ENCODE peak calls at places on chromosomes 12 and 14, in five cellular contexts. D, I, N, W and L are unnamed samples.

GRCh38 chr12:104011265-104011664 is 38.7 kb downstream of the GLT8D2 start:
- DNase-seq in D (no peak), I (no peak), N (peak), W (no peak), L (no peak)

GRCh38 chr14:52117433-52117832 is 48.6 kb upstream of the NID2 start:
- DNase-seq in D (no peak), I (no peak), N (peak), W (no peak), L (no peak)

GRCh38 chr12:7130791-7131501 is 775 bp downstream of the CLSTN3 start:
- DNase-seq in D (peak), I (peak), N (no peak), W (peak), L (peak)

GRCh38 chr12:105820407-105821140 is 318.2 kb downstream of the NUAK1 start:
- DNase-seq in D (no peak), I (no peak), N (peak), W (no peak), L (no peak)

GRCh38 chr12:121911824-121912585 is 6.4 kb upstream of the CFAP251 start:
- DNase-seq in D (no peak), I (no peak), N (no peak), W (no peak), L (peak)

GRCh38 chr14:60723218-60724079 is 702 bp downstream of the SIX4 start:
- DNase-seq in D (peak), I (peak), N (peak), W (peak), L (peak)

GRCh38 chr14:32932921-32933622 is 5.6 kb upstream of the NPAS3 start:
- DNase-seq in D (peak), I (peak), N (no peak), W (no peak), L (peak)

GRCh38 chr12:75632452-75632851 is 121.0 kb upstream of the KRR1 start:
- DNase-seq in D (no peak), I (no peak), N (no peak), W (no peak), L (no peak)

GRCh38 chr14:69059658-69060648 is 80.9 kb upstream of the ACTN1 start:
- DNase-seq in D (no peak), I (no peak), N (peak), W (no peak), L (no peak)

GRCh38 chr14:93033983-93034670 is 81.6 kb downstream of the ITPK1 start:
- DNase-seq in D (peak), I (no peak), N (no peak), W (peak), L (peak)

GRCh38 chr14:32473476-32473875 is 144.4 kb downstream of the AKAP6 start:
- DNase-seq in D (no peak), I (peak), N (no peak), W (no peak), L (peak)

GRCh38 chr12:24079083-24079482 is 129.6 kb upstream of the SOX5 start:
- DNase-seq in D (no peak), I (no peak), N (no peak), W (no peak), L (no peak)

GRCh38 chr12:111975161-111975931 is 37.6 kb downstream of the TMEM116 start:
- DNase-seq in D (no peak), I (no peak), N (no peak), W (no peak), L (no peak)

GRCh38 chr14:49505026-49505766 is 81.0 kb downstream of the RPS29 start:
- DNase-seq in D (no peak), I (no peak), N (no peak), W (no peak), L (no peak)

GRCh38 chr14:87898301-87898700 is 94.7 kb downstream of the GALC start:
- DNase-seq in D (no peak), I (no peak), N (no peak), W (no peak), L (no peak)

GRCh38 chr14:54483848-54484247 is 4.9 kb downstream of the GMFB start:
- DNase-seq in D (no peak), I (no peak), N (no peak), W (no peak), L (no peak)
- H3K27ac ChIP-seq in D (no peak), I (no peak), N (no peak), W (no peak), L (no peak)

GRCh38 chr14:22538671-22539228 is 50.3 kb downstream of the DAD1 start:
- DNase-seq in D (no peak), I (no peak), N (no peak), W (no peak), L (no peak)
- H3K27ac ChIP-seq in D (no peak), I (no peak), N (no peak), W (peak), L (no peak)

GRCh38 chr12:124499873-124500231 is 67.6 kb downstream of the NCOR2 start:
- DNase-seq in D (no peak), I (no peak), N (no peak), W (no peak), L (peak)

GRCh38 chr12:124498870-124499753 is 68.3 kb downstream of the NCOR2 start:
- DNase-seq in D (no peak), I (no peak), N (peak), W (no peak), L (no peak)

GRCh38 chr12:124497039-124497438 is 70.4 kb downstream of the NCOR2 start:
- DNase-seq in D (no peak), I (no peak), N (no peak), W (no peak), L (no peak)

GRCh38 chr12:124497658-124498057 is 69.8 kb downstream of the NCOR2 start:
- DNase-seq in D (no peak), I (peak), N (peak), W (no peak), L (no peak)

GRCh38 chr12:124498178-124498869 is 69.1 kb downstream of the NCOR2 start:
- DNase-seq in D (no peak), I (no peak), N (no peak), W (no peak), L (no peak)
- H3K27ac ChIP-seq in D (no peak), I (peak), N (peak), W (no peak), L (peak)

DNA sequence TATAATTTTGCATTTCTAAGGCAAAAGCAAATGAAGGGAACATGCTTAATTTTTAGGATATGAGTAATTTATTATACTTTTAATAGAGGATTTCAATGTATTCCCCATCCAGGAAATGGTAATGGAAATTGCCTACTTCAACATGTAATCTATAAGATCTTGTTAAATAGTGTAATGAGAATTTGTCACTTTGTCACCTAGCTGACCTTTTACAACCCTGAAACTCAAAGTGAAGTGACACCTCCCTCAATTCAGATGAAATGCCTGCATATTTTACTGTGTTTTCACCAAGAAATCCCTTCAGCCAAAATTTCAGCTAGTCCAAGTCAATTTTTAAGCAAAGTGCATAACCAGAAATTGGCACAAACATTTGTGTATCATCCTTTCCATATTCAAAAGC is 101.0 kb downstream of the IGF1 start:
- DNase-seq in D (no peak), I (no peak), N (no peak), W (no peak), L (no peak)
- H3K27ac ChIP-seq in D (no peak), I (no peak), N (no peak), W (no peak), L (no peak)

GRCh38 chr12:123267991-123268843 is 3.4 kb downstream of the CDK2AP1 start:
- DNase-seq in D (no peak), I (peak), N (no peak), W (peak), L (peak)
- H3K27ac ChIP-seq in D (no peak), I (no peak), N (no peak), W (no peak), L (peak)

GRCh38 chr14:100155049-100155621 is 4.3 kb downstream of the DEGS2 start:
- DNase-seq in D (peak), I (no peak), N (no peak), W (no peak), L (peak)
- H3K27ac ChIP-seq in D (no peak), I (peak), N (no peak), W (no peak), L (no peak)

GRCh38 chr12:4816776-4817530 is 92.8 kb upstream of the KCNA1 start:
- DNase-seq in D (no peak), I (no peak), N (no peak), W (no peak), L (no peak)
- H3K27ac ChIP-seq in D (no peak), I (no peak), N (no peak), W (no peak), L (no peak)

DNA sequence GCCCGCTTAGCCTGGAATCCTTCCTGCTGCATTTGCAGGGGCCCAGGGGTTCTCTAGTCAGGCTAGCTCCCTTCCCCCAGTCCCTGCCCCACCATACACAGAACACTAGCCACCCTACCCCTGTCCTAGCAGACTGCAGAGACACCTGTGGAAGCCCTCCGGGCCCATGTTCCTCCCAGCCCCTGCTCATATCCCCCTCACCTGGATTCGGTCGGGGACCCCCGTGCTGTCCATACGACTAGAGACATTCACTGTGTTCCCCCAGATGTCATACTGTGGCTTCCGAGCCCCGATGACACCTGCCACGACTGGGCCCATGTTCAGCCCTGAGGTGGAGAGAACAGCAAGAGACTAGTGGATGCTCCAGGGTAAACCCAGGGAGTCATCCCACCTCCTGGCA is 20.2 kb downstream of the ADCY6 start:
- DNase-seq in D (no peak), I (no peak), N (no peak), W (no peak), L (no peak)
- H3K27ac ChIP-seq in D (no peak), I (no peak), N (no peak), W (no peak), L (no peak)

GRCh38 chr14:89723930-89724915 is 230.3 kb downstream of the EFCAB11 start:
- DNase-seq in D (no peak), I (no peak), N (no peak), W (peak), L (no peak)
- H3K27ac ChIP-seq in D (no peak), I (no peak), N (no peak), W (peak), L (no peak)